ENCODE peak calls at places on chromosomes 2 and 18, in five cellular contexts. V is left lung, X is fibroblast of lung, G is HFF-Myc, F is PC-3. Q is an unnamed sample.

GRCh38 chr2:218223046-218223445 is 6.1 kb downstream of the ARPC2 start:
- DNase-seq in F (no peak), X (no peak), G (no peak), V (no peak), Q (no peak)

GRCh38 chr18:72206814-72207213 is 337.3 kb downstream of the CBLN2 start:
- DNase-seq in F (no peak), V (no peak), G (no peak), X (no peak), Q (no peak)

GRCh38 chr2:170215019-170215418 is 37.1 kb downstream of the MYO3B start:
- DNase-seq in G (no peak), V (no peak), X (no peak), F (no peak), Q (no peak)

GRCh38 chr2:18521084-18521483 is 39.4 kb downstream of the RDH14 start:
- DNase-seq in V (no peak), F (no peak), X (no peak), G (no peak), Q (no peak)

GRCh38 chr18:12031181-12031580 is 49.9 kb downstream of the IMPA2 start:
- DNase-seq in V (peak), F (no peak), G (no peak), X (no peak), Q (no peak)

GRCh38 chr2:67839242-67839641 is 223.6 kb downstream of the C1D start:
- DNase-seq in V (no peak), F (peak), G (no peak), X (peak), Q (no peak)

GRCh38 chr2:219630770-219631405 is 3.5 kb downstream of the SLC4A3 start:
- DNase-seq in G (no peak), V (no peak), X (no peak), F (no peak), Q (no peak)

GRCh38 chr18:76496200-76496890 is 1.3 kb upstream of the ZNF516 start:
- DNase-seq in G (no peak), X (peak), F (no peak), V (peak), Q (peak)

GRCh38 chr2:233387667-233388528 is 33.6 kb downstream of the DGKD start:
- DNase-seq in X (peak), F (no peak), G (peak), V (peak), Q (no peak)

GRCh38 chr2:225091336-225091735 is 49.1 kb upstream of the DOCK10 start:
- DNase-seq in G (peak), V (no peak), F (peak), X (peak), Q (no peak)

GRCh38 chr2:130896813-130897212 is 60.1 kb downstream of the ARHGEF4 start:
- DNase-seq in G (no peak), F (no peak), X (no peak), V (no peak), Q (no peak)

GRCh38 chr2:225040862-225041209 is 1.4 kb downstream of the DOCK10 start:
- DNase-seq in X (peak), V (no peak), F (peak), G (no peak), Q (peak)

GRCh38 chr18:37218022-37218590 is 347.5 kb downstream of the CELF4 start:
- DNase-seq in G (no peak), F (no peak), V (no peak), X (no peak), Q (no peak)

GRCh38 chr2:172198908-172199307 is 96.2 kb upstream of the DLX2 start:
- DNase-seq in G (no peak), X (no peak), F (no peak), V (no peak), Q (no peak)

GRCh38 chr2:165743442-165743841 is 50.6 kb downstream of the GALNT3 start:
- DNase-seq in G (no peak), V (no peak), X (no peak), F (no peak), Q (no peak)

GRCh38 chr2:119049968-119050657 is 108.1 kb downstream of the MARCO start:
- DNase-seq in F (no peak), X (no peak), V (no peak), G (no peak), Q (no peak)

GRCh38 chr2:99670768-99671734 is 181.2 kb upstream of the REV1 start:
- DNase-seq in X (no peak), F (no peak), V (no peak), G (no peak), Q (no peak)

GRCh38 chr2:25684577-25684976 is 11.2 kb upstream of the DTNB start:
- DNase-seq in G (no peak), X (no peak), F (no peak), V (no peak), Q (no peak)

GRCh38 chr2:235533616-235534385 is 40.0 kb downstream of the AGAP1 start:
- DNase-seq in V (no peak), X (no peak), G (no peak), F (no peak), Q (no peak)

GRCh38 chr2:62407401-62407800 is 98.6 kb downstream of the TMEM17 start:
- DNase-seq in X (no peak), F (no peak), V (no peak), G (no peak), Q (no peak)

GRCh38 chr2:158049129-158049855 is 52.4 kb upstream of the UPP2 start:
- DNase-seq in F (no peak), G (no peak), V (no peak), X (no peak), Q (no peak)

GRCh38 chr2:65562890-65563289 is 130.5 kb upstream of the SPRED2 start:
- DNase-seq in G (no peak), V (no peak), F (no peak), X (no peak), Q (no peak)

GRCh38 chr2:132943829-132944228 is 273.8 kb upstream of the LYPD1 start:
- DNase-seq in X (peak), F (no peak), V (no peak), G (no peak), Q (no peak)

GRCh38 chr2:3292416-3292815 is 85.2 kb downstream of the EIPR1 start:
- DNase-seq in F (no peak), X (no peak), V (no peak), G (no peak), Q (no peak)

GRCh38 chr2:18842836-18843235 is 253.5 kb upstream of the NT5C1B start:
- DNase-seq in V (no peak), X (no peak), G (no peak), F (no peak), Q (no peak)

GRCh38 chr2:119109823-119110222 is 48.7 kb downstream of the C1QL2 start:
- DNase-seq in X (no peak), V (no peak), F (no peak), G (no peak), Q (no peak)

GRCh38 chr2:165202230-165202629 is 1.6 kb downstream of the SCN3A start:
- DNase-seq in G (no peak), X (no peak), V (no peak), F (no peak), Q (no peak)

GRCh38 chr2:166593403-166593802 is 99.4 kb upstream of the SCN7A start:
- DNase-seq in G (peak), X (peak), V (no peak), F (peak), Q (no peak)

GRCh38 chr2:207716061-207716460 is 4.6 kb downstream of the CCNYL1 start:
- DNase-seq in G (no peak), F (no peak), X (no peak), V (no peak), Q (no peak)

GRCh38 chr2:207706936-207707860 is 4.2 kb upstream of the CCNYL1 start:
- DNase-seq in V (no peak), F (no peak), G (no peak), X (no peak), Q (no peak)

GRCh38 chr2:207710814-207711740 is at the start of gene CCNYL1:
- DNase-seq in V (peak), X (peak), F (peak), G (peak), Q (peak)

GRCh38 chr2:207711750-207712487 is 479 bp downstream of the CCNYL1 start:
- DNase-seq in G (no peak), V (peak), X (peak), F (peak), Q (peak)
- TF ChIP-seq CTCF in G (no peak), V (no peak), X (no peak), F (no peak), Q (no peak)

GRCh38 chr2:10144771-10145518 is 22.4 kb downstream of the RRM2 start:
- DNase-seq in X (no peak), G (no peak), F (no peak), V (no peak), Q (no peak)

GRCh38 chr2:10140841-10141610 is 18.5 kb downstream of the RRM2 start:
- DNase-seq in V (no peak), F (no peak), G (no peak), X (no peak), Q (no peak)

GRCh38 chr2:10139536-10139935 is 17.0 kb downstream of the RRM2 start:
- DNase-seq in V (no peak), G (no peak), F (no peak), X (no peak), Q (no peak)

GRCh38 chr2:10142640-10142965 is 20.1 kb downstream of the RRM2 start:
- DNase-seq in X (no peak), V (no peak), F (no peak), G (no peak), Q (no peak)

GRCh38 chr2:10141736-10142639 is 19.4 kb downstream of the RRM2 start:
- DNase-seq in G (no peak), F (peak), V (no peak), X (no peak), Q (no peak)
- TF ChIP-seq CTCF in G (peak), F (peak), V (peak), X (no peak), Q (no peak)

DNA sequence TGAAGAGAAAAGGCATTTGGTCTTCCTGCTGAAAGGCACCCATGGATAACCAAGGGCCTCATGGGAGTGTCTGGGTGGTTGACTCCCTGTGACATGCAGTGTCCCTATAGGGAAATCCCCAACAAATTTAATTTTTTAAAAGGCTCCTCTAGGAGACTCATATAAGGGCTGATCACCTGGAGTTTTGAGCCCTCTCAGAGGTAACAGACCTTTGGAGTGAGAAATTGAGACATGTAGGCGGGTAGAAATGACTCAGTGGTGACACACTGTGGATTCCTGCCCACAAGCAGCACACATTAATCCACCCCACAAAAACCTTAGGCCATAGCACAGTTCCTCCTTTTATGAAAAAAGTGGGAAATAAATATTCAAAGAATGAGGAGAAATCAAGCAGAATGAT is 557.0 kb upstream of the CNTNAP5 start:
- DNase-seq in V (no peak), G (no peak), X (no peak), F (peak), Q (no peak)
- TF ChIP-seq CTCF in V (no peak), G (no peak), X (no peak), F (peak), Q (no peak)

GRCh38 chr2:197076652-197077051 is 150.1 kb upstream of the PGAP1 start:
- DNase-seq in X (no peak), G (no peak), V (no peak), F (no peak), Q (no peak)

GRCh38 chr2:197075286-197075685 is 148.8 kb upstream of the PGAP1 start:
- DNase-seq in F (no peak), X (no peak), G (no peak), V (no peak), Q (no peak)

GRCh38 chr2:197077336-197077735 is 150.8 kb upstream of the PGAP1 start:
- DNase-seq in F (no peak), G (no peak), V (no peak), X (no peak), Q (no peak)

GRCh38 chr2:197073701-197074433 is 147.4 kb upstream of the PGAP1 start:
- DNase-seq in V (no peak), G (no peak), F (no peak), X (peak), Q (no peak)

DNA sequence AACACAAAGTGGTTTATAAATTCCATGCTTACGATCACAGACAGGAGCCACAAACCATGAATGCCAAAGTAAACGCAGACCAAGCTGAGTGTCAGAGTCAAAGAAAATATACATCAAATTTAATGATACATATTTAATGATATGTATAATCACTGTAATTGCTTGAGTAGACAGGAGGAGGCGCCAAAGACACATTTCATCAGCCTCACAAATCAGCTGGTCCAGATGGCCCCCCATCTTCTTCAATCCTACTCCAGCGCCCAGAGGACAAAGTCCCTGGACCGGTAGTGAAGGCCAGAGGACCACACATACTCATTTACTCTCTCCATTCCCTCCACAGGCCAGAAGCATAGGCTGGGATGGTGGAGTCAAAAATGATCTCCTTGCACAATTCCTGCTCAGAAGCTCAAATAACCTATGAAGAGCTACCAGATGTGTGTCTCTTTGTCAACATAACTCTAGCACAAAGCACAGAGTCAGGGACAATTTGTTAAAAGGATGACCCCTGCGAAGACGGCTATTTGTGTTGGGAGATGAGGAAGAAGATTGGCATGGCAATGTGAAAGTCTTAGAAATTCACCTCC is 149.3 kb upstream of the PGAP1 start:
- DNase-seq in G (no peak), V (no peak), F (peak), X (no peak), Q (no peak)
- TF ChIP-seq CTCF in G (peak), V (peak), F (peak), X (peak), Q (peak)

DNA sequence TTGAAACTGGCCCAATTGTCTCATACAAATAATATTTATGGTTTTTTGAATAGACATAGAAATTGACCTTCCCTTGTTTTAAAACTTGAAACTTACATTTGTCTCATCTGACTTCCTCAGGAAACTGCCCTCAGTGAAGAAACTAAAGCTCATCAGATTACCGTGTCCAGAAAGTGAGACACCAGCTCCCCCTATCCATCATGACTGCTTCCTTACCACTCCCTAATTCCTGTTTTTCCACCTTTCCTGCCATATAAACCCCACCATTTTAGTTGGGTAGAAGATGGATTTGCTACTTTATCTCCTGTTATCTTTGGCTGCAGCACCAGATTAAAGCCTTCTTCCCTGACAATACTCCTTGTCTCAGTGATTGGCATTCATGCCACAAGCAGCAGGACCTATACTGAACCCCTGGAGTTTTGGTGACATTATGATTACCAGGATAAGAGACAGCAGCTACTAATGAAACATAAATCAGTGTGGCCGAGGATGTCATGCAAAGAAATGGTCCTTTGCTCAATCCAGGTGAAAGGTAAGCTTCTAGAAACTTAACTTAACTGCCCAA is 1627.6 kb upstream of the ZEB2 start:
- DNase-seq in F (peak), G (no peak), X (no peak), V (no peak), Q (no peak)
- TF ChIP-seq CTCF in F (peak), G (peak), X (no peak), V (no peak), Q (no peak)

GRCh38 chr2:208265807-208266640 is at the start of gene PIKFYVE:
- DNase-seq in X (peak), V (peak), F (peak), G (peak), Q (peak)
- TF ChIP-seq CTCF in X (no peak), V (no peak), F (no peak), G (no peak), Q (no peak)